ENCODE peak calls at places on chromosomes 16 and 17, in six cellular contexts. N, J, Z, Y, H and P are unnamed samples.

GRCh38 chr17:42387221-42387657 is 1.0 kb downstream of the STAT3 start:
- DNase-seq in J (no peak), H (peak), Y (no peak), Z (no peak), N (peak), P (peak)

GRCh38 chr16:10624527-10624926 is 44.1 kb upstream of the EMP2 start:
- DNase-seq in Y (no peak), N (no peak), Z (no peak), J (no peak), H (no peak), P (no peak)

GRCh38 chr16:6956511-6956910 is 376.1 kb upstream of the RBFOX1 start:
- DNase-seq in J (no peak), Y (no peak), H (no peak), Z (no peak), N (no peak), P (no peak)

GRCh38 chr16:10598157-10598556 is 17.8 kb upstream of the EMP2 start:
- DNase-seq in H (no peak), Y (peak), J (no peak), N (peak), Z (no peak), P (no peak)

GRCh38 chr17:39195568-39196160 is 1.8 kb downstream of the CACNB1 start:
- DNase-seq in J (no peak), Z (no peak), N (no peak), H (peak), Y (no peak), P (no peak)

GRCh38 chr16:14300631-14301149 is 229.6 kb downstream of the MRTFB start:
- DNase-seq in N (peak), H (peak), Z (peak), J (no peak), Y (peak), P (no peak)

GRCh38 chr16:31361201-31362110 is 6.5 kb downstream of the ITGAX start:
- DNase-seq in Z (no peak), Y (no peak), H (no peak), J (no peak), N (no peak), P (no peak)

GRCh38 chr16:85664580-85665372 is 24.0 kb downstream of the GINS2 start:
- DNase-seq in N (no peak), J (no peak), H (no peak), Y (peak), Z (no peak), P (no peak)

GRCh38 chr16:17354121-17354750 is 116.5 kb downstream of the XYLT1 start:
- DNase-seq in J (no peak), Z (no peak), H (no peak), N (no peak), Y (no peak), P (no peak)

GRCh38 chr17:5329784-5330557 is 47.9 kb downstream of the RABEP1 start:
- DNase-seq in Y (no peak), J (no peak), Z (no peak), N (no peak), H (peak), P (no peak)

GRCh38 chr16:57952909-57953308 is 18.0 kb downstream of the CNGB1 start:
- DNase-seq in Z (no peak), Y (no peak), N (no peak), H (no peak), J (no peak), P (no peak)

GRCh38 chr16:84618428-84619102 is 687 bp upstream of the COTL1 start:
- DNase-seq in J (peak), H (peak), Y (no peak), N (no peak), Z (peak), P (no peak)

GRCh38 chr16:3744018-3744417 is 26.7 kb upstream of the TRAP1 start:
- DNase-seq in Z (no peak), J (no peak), H (no peak), Y (no peak), N (no peak), P (no peak)
- H3K4me3 ChIP-seq in Z (no peak), J (no peak), H (no peak), Y (no peak), N (no peak), P (no peak)

GRCh38 chr17:63587770-63588169 is 12.9 kb upstream of the TACO1 start:
- DNase-seq in J (no peak), Y (no peak), N (no peak), Z (no peak), H (peak), P (no peak)

GRCh38 chr17:63595132-63595531 is 5.6 kb upstream of the TACO1 start:
- DNase-seq in H (no peak), N (no peak), Z (no peak), Y (no peak), J (no peak), P (no peak)

GRCh38 chr17:63588797-63589196 is 11.9 kb upstream of the TACO1 start:
- DNase-seq in H (no peak), J (no peak), Y (no peak), Z (no peak), N (no peak), P (no peak)

GRCh38 chr17:63592797-63593196 is 7.9 kb upstream of the TACO1 start:
- DNase-seq in J (no peak), Y (no peak), H (no peak), Z (no peak), N (no peak), P (no peak)

GRCh38 chr17:63589646-63590045 is 11.0 kb upstream of the TACO1 start:
- DNase-seq in Z (no peak), Y (no peak), H (no peak), J (no peak), N (no peak), P (no peak)
- H3K4me3 ChIP-seq in Z (no peak), Y (no peak), H (no peak), J (no peak), N (no peak), P (no peak)

DNA sequence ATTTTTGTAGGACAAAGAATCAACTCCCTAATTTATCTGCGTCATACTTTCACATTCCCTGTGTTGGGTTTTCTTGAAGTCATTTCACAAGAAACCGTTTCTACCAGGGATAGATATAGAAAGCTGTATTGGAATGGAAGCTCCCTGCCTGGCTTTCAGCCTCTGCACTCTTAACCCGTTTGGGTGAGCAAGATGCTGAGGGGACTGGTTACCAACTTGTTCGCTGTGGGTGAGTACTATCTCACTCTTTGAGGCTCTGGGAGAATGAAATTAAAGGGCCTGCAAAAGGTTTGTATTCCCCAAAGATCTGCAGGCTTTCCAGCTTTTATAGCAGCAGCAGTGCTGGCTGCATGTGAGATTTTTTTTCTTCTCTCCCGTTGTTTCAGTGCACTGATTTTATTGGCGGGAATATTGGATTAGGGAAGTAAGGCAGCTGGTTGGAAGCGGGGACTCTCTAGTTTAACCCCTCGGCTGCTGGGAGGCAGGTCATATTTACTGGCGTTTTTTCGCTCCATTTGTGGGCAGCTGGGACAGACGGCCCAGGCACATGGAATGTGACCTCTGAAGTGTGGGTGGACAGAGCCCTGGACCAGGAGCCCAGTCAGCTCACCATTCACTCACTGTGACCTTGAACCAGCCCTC is 30.9 kb downstream of the C17orf75 start:
- DNase-seq in N (no peak), J (no peak), Y (no peak), Z (no peak), H (peak), P (no peak)
- H3K4me3 ChIP-seq in N (no peak), J (peak), Y (no peak), Z (no peak), H (peak), P (peak)

DNA sequence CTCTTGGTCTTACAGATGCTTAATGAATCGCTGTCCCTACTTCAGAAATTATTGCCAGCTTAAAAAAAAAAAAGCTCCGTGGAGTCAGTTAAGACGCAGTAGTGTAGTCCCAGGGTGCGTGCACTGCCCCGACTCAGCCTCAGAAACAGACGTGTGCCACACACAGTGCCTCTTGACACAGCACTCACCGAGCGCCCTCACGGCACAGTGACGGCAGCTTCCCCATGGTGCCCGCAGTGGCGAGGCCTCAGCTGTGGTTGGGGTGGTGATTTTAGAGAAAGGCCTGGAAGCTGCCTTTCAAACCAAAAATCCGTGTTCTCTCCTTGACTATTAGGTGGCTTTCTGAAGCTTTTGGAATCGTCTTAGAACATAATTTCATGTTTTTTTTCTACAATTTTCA is 13.9 kb downstream of the TCF25 start:
- DNase-seq in J (no peak), Z (no peak), N (no peak), Y (no peak), H (no peak), P (no peak)
- H3K4me3 ChIP-seq in J (no peak), Z (no peak), N (no peak), Y (no peak), H (no peak), P (no peak)

DNA sequence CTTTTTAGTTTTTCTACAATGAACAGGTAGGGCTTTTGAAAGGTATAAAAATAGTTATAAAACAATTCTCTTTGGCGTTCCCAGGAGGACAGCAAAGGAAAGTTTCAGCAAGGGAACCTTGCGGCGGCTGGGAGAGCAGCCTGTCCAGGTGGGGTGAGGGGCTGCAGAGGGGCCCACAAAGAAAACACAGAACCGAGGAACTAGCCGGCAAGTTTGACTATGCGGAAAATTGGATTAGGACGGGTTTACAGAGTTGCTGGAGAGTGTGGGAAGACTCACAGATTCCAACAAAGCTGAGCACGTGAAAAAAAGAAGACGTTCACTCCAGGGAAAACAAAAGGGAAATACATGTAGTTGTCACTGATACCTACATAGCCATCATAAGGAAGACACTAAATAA is 40.2 kb upstream of the METTL16 start:
- DNase-seq in Y (no peak), H (no peak), N (no peak), J (peak), Z (no peak), P (no peak)
- H3K4me3 ChIP-seq in Y (no peak), H (no peak), N (no peak), J (no peak), Z (no peak), P (no peak)

DNA sequence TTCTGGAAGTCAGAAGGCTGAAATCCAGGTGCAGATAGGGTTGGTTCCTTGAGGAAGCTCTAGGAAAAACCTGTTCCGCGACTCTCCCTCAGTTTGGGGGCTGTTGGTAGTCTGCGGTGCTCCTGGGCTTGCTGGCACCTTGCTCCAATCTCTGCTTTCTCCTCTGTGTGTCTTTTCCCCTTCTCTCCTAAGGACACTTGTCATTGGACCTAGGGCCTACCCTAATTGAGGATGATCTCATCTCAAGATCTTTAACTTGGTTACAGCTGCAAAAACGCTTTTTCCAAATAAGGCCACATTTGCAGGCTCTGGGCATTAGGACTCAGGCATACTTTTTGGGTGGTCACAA is 12.9 kb upstream of the CACNG4 start:
- DNase-seq in J (no peak), Y (no peak), Z (no peak), H (no peak), N (no peak), P (no peak)
- H3K4me3 ChIP-seq in J (no peak), Y (no peak), Z (no peak), H (no peak), N (no peak), P (no peak)